ENCODE peak calls at places on chromosomes 1 and 21, in five cellular contexts. One of them, this sample, is unnamed.

GRCh38 chr21:31366825-31367224 is 22.8 kb upstream of the TIAM1 start:
- DNase-seq in AG09319: no peak
- DNase-seq in AG09309: no peak
- DNase-seq in ovary: no peak
- DNase-seq in lung: no peak
- DNase-seq in this sample: no peak

GRCh38 chr1:160375788-160376524 is 9.1 kb downstream of the NHLH1 start:
- DNase-seq in ovary: no peak
- DNase-seq in lung: no peak
- DNase-seq in AG09319: no peak
- DNase-seq in AG09309: no peak
- DNase-seq in this sample: no peak

GRCh38 chr1:213041443-213041842 is 9.6 kb upstream of the RPS6KC1 start:
- DNase-seq in AG09309: peak
- DNase-seq in lung: no peak
- DNase-seq in ovary: no peak
- DNase-seq in AG09319: no peak
- DNase-seq in this sample: no peak

GRCh38 chr1:173017792-173018191 is 32.9 kb downstream of the TNFSF18 start:
- DNase-seq in lung: no peak
- DNase-seq in AG09319: no peak
- DNase-seq in ovary: no peak
- DNase-seq in AG09309: no peak
- DNase-seq in this sample: no peak

GRCh38 chr1:24793762-24794161 is 48.5 kb downstream of the CLIC4 start:
- DNase-seq in AG09319: no peak
- DNase-seq in AG09309: peak
- DNase-seq in lung: no peak
- DNase-seq in ovary: no peak
- DNase-seq in this sample: no peak

GRCh38 chr1:83692524-83693336 is 306.2 kb downstream of the TTLL7 start:
- DNase-seq in lung: no peak
- DNase-seq in ovary: no peak
- DNase-seq in AG09319: no peak
- DNase-seq in AG09309: no peak
- DNase-seq in this sample: no peak

GRCh38 chr1:12595839-12596821 is 21.9 kb downstream of the DHRS3 start:
- DNase-seq in AG09319: peak
- DNase-seq in AG09309: peak
- DNase-seq in lung: peak
- DNase-seq in ovary: peak
- DNase-seq in this sample: no peak

GRCh38 chr1:41936107-41936506 is 17.4 kb upstream of the HIVEP3 start:
- DNase-seq in AG09309: no peak
- DNase-seq in ovary: no peak
- DNase-seq in lung: no peak
- DNase-seq in AG09319: no peak
- DNase-seq in this sample: no peak

GRCh38 chr1:226666714-226667113 is 72.4 kb downstream of the ITPKB start:
- DNase-seq in lung: no peak
- DNase-seq in AG09319: no peak
- DNase-seq in ovary: no peak
- DNase-seq in AG09309: no peak
- DNase-seq in this sample: no peak

GRCh38 chr1:217535601-217536377 is 95.1 kb downstream of the GPATCH2 start:
- DNase-seq in AG09309: no peak
- DNase-seq in ovary: no peak
- DNase-seq in AG09319: no peak
- DNase-seq in lung: no peak
- DNase-seq in this sample: no peak

GRCh38 chr21:25862112-25862511 is 127.3 kb downstream of the GABPA start:
- DNase-seq in AG09319: no peak
- DNase-seq in ovary: no peak
- DNase-seq in lung: no peak
- DNase-seq in AG09309: no peak
- DNase-seq in this sample: no peak

DNA sequence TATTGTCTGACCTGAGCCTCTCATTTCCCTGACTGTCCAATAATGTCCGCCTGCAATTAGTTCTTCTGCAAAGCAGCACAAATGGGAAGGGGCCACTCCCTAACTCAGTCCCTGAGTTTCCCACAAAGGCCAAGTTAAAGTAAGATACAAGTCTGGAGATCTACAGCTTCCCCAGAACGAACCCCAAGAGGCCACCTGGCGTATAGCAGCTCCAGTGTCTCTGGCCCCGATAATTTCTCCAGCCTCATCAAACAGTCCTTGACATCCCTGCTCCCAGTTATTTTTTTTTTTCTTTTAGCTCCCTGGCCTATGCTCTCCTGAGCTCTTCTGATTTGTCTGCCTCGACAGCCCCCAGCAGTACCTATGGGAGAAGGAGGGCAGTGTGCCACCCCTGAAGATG is 8.1 kb upstream of the ACKR1 start:
- DNase-seq in AG09309: no peak
- DNase-seq in ovary: no peak
- DNase-seq in AG09319: no peak
- DNase-seq in lung: no peak
- DNase-seq in this sample: no peak
- TF ChIP-seq CTCF in AG09309: peak
- TF ChIP-seq CTCF in ovary: no peak
- TF ChIP-seq CTCF in AG09319: no peak
- TF ChIP-seq CTCF in lung: no peak
- TF ChIP-seq CTCF in this sample: peak

DNA sequence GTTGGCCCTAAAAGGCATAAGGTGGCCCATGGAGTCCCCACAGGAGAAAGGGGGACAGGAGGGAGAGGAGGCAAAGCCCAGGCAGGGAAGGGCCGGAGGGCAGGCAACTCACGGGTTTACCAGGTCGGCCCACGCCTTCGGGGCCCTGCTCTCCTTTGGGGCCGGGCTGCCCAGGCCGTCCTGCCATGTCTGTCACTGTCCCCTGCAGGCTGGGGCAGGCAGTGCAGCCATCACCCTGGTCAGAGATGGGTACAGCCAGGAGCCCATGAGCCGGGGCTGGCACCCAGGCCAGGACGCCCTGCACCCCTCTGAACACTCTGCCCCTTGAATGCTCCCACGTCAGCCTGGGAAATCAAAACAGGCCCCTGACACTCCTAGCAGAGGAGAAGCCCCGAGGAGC is 19.8 kb downstream of the COL16A1 start:
- DNase-seq in AG09309: no peak
- DNase-seq in AG09319: no peak
- DNase-seq in lung: no peak
- DNase-seq in ovary: no peak
- DNase-seq in this sample: no peak
- TF ChIP-seq CTCF in AG09309: peak
- TF ChIP-seq CTCF in AG09319: no peak
- TF ChIP-seq CTCF in lung: no peak
- TF ChIP-seq CTCF in ovary: no peak
- TF ChIP-seq CTCF in this sample: peak

GRCh38 chr1:246820666-246821065 is 96.5 kb downstream of the SCCPDH start:
- DNase-seq in AG09309: no peak
- DNase-seq in AG09319: no peak
- DNase-seq in lung: no peak
- DNase-seq in ovary: no peak
- DNase-seq in this sample: no peak

GRCh38 chr1:246809473-246809872 is 85.3 kb downstream of the SCCPDH start:
- DNase-seq in AG09309: no peak
- DNase-seq in lung: no peak
- DNase-seq in AG09319: no peak
- DNase-seq in ovary: no peak
- DNase-seq in this sample: no peak

GRCh38 chr1:246815693-246816270 is 91.6 kb downstream of the SCCPDH start:
- DNase-seq in lung: no peak
- DNase-seq in AG09309: no peak
- DNase-seq in AG09319: no peak
- DNase-seq in ovary: no peak
- DNase-seq in this sample: no peak

GRCh38 chr1:246811985-246812384 is 87.8 kb downstream of the SCCPDH start:
- DNase-seq in lung: no peak
- DNase-seq in ovary: no peak
- DNase-seq in AG09309: no peak
- DNase-seq in AG09319: no peak
- DNase-seq in this sample: no peak

DNA sequence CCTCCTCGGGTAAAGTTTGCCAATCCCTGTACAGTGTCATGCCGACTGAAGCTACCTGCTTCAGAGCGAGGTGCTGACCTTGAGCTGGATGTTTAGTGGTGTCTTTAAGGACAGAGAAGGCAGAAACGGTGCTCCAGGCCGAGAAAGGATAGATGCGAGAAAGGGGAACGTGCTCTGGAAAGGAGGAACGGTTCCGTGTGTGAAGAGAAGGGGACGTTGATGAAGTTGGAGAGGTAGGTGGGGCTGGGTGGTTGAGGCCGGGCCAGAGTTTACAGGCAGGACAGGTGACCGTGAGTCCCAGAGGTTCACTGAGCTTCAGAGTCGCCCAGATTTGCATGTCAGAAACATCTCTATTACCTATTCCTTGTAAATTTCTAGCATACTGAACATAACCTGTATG is 90.7 kb downstream of the SCCPDH start:
- DNase-seq in AG09309: no peak
- DNase-seq in lung: no peak
- DNase-seq in AG09319: no peak
- DNase-seq in ovary: no peak
- DNase-seq in this sample: no peak
- TF ChIP-seq CTCF in AG09309: no peak
- TF ChIP-seq CTCF in lung: no peak
- TF ChIP-seq CTCF in AG09319: no peak
- TF ChIP-seq CTCF in ovary: no peak
- TF ChIP-seq CTCF in this sample: no peak

DNA sequence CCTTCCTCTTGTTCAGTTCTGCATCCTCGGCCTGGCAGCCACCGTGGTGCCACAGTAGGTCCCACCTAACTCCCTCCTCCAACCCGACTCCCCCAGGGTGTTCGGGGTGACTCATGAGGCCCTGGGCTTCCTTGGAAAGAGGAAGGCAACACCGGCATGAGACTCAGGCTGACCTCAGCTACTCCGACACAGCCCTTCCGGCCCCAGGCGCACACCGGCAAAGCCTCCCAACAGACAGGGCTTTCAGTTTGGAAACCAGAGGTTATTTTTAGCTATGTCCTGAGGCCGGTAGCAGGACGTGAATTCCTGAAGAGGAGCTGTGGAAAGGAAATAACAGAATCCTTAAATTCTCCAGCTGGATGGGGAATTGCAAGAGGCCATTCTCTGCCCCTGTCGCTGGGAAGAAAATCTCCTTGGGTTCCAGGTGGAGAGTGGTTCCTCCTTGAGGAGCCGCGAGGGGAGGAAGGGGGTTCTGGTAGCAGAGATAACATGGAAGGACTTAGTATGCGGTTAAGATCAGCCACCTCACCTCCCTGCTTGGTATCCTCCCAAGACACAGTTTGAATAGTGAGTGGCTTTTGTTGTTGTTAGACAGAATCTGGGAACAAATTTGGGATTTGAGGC is 24.4 kb downstream of the PLXNA2 start:
- DNase-seq in AG09319: no peak
- DNase-seq in lung: no peak
- DNase-seq in ovary: peak
- DNase-seq in AG09309: no peak
- DNase-seq in this sample: no peak
- TF ChIP-seq CTCF in AG09319: no peak
- TF ChIP-seq CTCF in lung: no peak
- TF ChIP-seq CTCF in ovary: no peak
- TF ChIP-seq CTCF in AG09309: no peak
- TF ChIP-seq CTCF in this sample: no peak

GRCh38 chr1:169794530-169795416 is at the start of gene METTL18:
- DNase-seq in AG09309: peak
- DNase-seq in ovary: peak
- DNase-seq in AG09319: peak
- DNase-seq in lung: peak
- DNase-seq in this sample: peak
- TF ChIP-seq CTCF in AG09309: no peak
- TF ChIP-seq CTCF in ovary: no peak
- TF ChIP-seq CTCF in AG09319: no peak
- TF ChIP-seq CTCF in lung: no peak
- TF ChIP-seq CTCF in this sample: no peak

GRCh38 chr21:41373253-41373652 is 11.4 kb downstream of the MX2 start:
- DNase-seq in AG09309: no peak
- DNase-seq in lung: no peak
- DNase-seq in ovary: no peak
- DNase-seq in AG09319: no peak
- DNase-seq in this sample: peak

GRCh38 chr21:41374867-41375533 is 13.2 kb downstream of the MX2 start:
- DNase-seq in lung: no peak
- DNase-seq in AG09309: no peak
- DNase-seq in ovary: no peak
- DNase-seq in AG09319: no peak
- DNase-seq in this sample: no peak

GRCh38 chr21:41373769-41374168 is 11.9 kb downstream of the MX2 start:
- DNase-seq in lung: no peak
- DNase-seq in ovary: no peak
- DNase-seq in AG09319: no peak
- DNase-seq in AG09309: no peak
- DNase-seq in this sample: peak

GRCh38 chr21:41375875-41376274 is 14.0 kb downstream of the MX2 start:
- DNase-seq in AG09319: no peak
- DNase-seq in lung: no peak
- DNase-seq in ovary: no peak
- DNase-seq in AG09309: no peak
- DNase-seq in this sample: peak

GRCh38 chr21:41374177-41374712 is 12.4 kb downstream of the MX2 start:
- DNase-seq in ovary: no peak
- DNase-seq in AG09319: no peak
- DNase-seq in AG09309: no peak
- DNase-seq in lung: no peak
- DNase-seq in this sample: peak
- TF ChIP-seq CTCF in ovary: no peak
- TF ChIP-seq CTCF in AG09319: no peak
- TF ChIP-seq CTCF in AG09309: no peak
- TF ChIP-seq CTCF in lung: no peak
- TF ChIP-seq CTCF in this sample: no peak

This sample was measured in chondrocyte.